ENCODE peak calls at places on chromosomes 6 and 20, in ten cellular contexts. C, H, E, Q, T, X, Z, N, W and B are unnamed samples.
A peak's percentile ranks its signal among the peaks of the same experiment; 100 is the strongest.

GRCh38 chr6:151385177-151385576 is 6.2 kb downstream of the ZBTB2 start:
- DNase-seq in C (no peak), H (no peak), W (no peak), E (no peak), X (no peak), T (no peak), Z (no peak), Q (no peak), N (no peak), B (no peak)

GRCh38 chr6:2934057-2934456 is 30.9 kb upstream of the SERPINB9 start:
- DNase-seq in H (no peak), E (no peak), T (no peak), N (no peak), Z (no peak), C (no peak), X (no peak), W (no peak), Q (no peak), B (no peak)

GRCh38 chr6:1580109-1580508 is 29.6 kb upstream of the FOXC1 start:
- DNase-seq in W (no peak), H (no peak), Z (peak; percentile 65), Q (no peak), X (no peak), C (no peak), N (no peak), T (no peak), E (no peak), B (no peak)

GRCh38 chr6:142401838-142402237 is 100.0 kb downstream of the ADGRG6 start:
- DNase-seq in H (no peak), Q (no peak), E (no peak), T (no peak), W (no peak), X (no peak), Z (no peak), N (no peak), C (no peak), B (no peak)

GRCh38 chr6:89346433-89346832 is 6.1 kb downstream of the UBE2J1 start:
- DNase-seq in E (no peak), T (no peak), H (no peak), Z (no peak), W (no peak), X (no peak), Q (no peak), N (no peak), C (no peak), B (no peak)

GRCh38 chr6:116667620-116668019 is 946 bp downstream of the ZUP1 start:
- DNase-seq in N (no peak), T (no peak), E (no peak), H (no peak), Q (no peak), C (no peak), W (no peak), Z (no peak), X (no peak), B (no peak)

GRCh38 chr6:22737331-22737730 is 168.0 kb downstream of the HDGFL1 start:
- DNase-seq in Z (peak; percentile 53), T (no peak), C (peak; percentile 64), H (peak; percentile 78), Q (peak; percentile 57), N (peak; percentile 31), E (peak; percentile 73), W (no peak), X (no peak), B (peak; percentile 50)

GRCh38 chr20:3563548-3564177 is 92.8 kb downstream of the ATRN start:
- DNase-seq in X (peak; percentile 12), Q (no peak), E (no peak), T (no peak), Z (peak; percentile 69), H (peak; percentile 45), W (peak; percentile 37), C (peak; percentile 23), N (peak; percentile 20), B (no peak)

GRCh38 chr20:22866757-22867425 is 168.2 kb upstream of the SSTR4 start:
- DNase-seq in C (no peak), T (no peak), W (peak; percentile 16), Q (no peak), H (no peak), Z (no peak), X (no peak), N (no peak), E (no peak), B (no peak)

GRCh38 chr20:22863881-22864280 is 171.2 kb upstream of the SSTR4 start:
- DNase-seq in H (peak; percentile 3), Q (no peak), X (no peak), N (no peak), Z (no peak), C (no peak), T (no peak), E (no peak), W (no peak), B (no peak)

GRCh38 chr20:22861231-22861980 is 173.7 kb upstream of the SSTR4 start:
- DNase-seq in C (no peak), Q (no peak), E (no peak), W (no peak), N (no peak), Z (peak; percentile 10), T (no peak), X (no peak), H (no peak), B (no peak)

GRCh38 chr20:22862645-22863230 is 172.4 kb upstream of the SSTR4 start:
- DNase-seq in E (no peak), T (no peak), Q (peak; percentile 69), X (no peak), N (no peak), W (peak; percentile 54), C (no peak), Z (no peak), H (no peak), B (peak; percentile 74)

DNA sequence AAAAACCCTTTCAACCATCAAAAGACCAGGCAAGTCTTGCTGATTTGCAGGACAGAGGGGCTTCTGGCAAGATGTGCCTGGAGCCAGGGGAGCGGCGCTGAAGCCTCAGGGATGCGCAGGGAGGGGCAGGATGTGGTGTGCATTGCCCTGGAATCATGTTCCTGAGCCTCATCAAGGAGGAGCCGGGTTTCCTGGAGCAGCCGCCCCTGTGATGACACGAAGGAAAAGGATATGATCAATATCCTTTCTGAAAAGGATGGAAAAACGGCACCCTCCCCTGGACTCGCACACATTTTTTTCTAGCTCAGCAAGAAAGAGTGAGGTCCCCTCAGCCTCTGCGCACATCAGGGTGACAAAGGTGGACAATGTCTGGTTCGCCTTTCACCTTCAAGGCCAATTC is 173.1 kb upstream of the SSTR4 start:
- DNase-seq in C (no peak), Z (no peak), E (no peak), T (no peak), W (no peak), X (no peak), H (no peak), N (no peak), Q (peak; percentile 77), B (peak; percentile 69)
- H3K4me1 ChIP-seq in C (peaks cover 4% of the 10 kb centered on the region), Z (no peaks in the 10 kb centered on the region), E (no peaks in the 10 kb centered on the region), T (no peaks in the 10 kb centered on the region), W (peaks cover 12% of the 10 kb centered on the region), X (no peaks in the 10 kb centered on the region), H (no peaks in the 10 kb centered on the region), N (no peaks in the 10 kb centered on the region), Q (peaks cover 14% of the 10 kb centered on the region), B (no peaks in the 10 kb centered on the region)

DNA sequence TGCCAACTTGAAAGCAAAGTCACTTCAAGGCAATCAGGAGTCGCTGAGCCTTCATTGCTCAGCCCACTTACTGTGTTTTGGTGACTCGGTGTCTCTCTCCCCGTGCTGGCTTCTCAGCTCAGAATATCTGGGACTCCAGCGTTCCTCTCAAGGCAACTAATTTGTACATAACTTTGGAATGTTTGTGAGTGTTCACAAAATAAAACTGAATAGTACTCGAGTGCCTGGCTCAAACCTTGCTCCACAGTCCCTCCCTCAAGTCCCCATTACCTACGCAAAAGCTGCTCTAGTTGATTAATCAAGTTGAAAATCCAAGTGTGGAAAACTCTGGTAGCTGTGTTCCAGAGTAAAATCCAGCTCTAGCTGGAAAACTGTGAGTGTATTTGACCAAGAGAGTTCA is 8.6 kb downstream of the IPCEF1 start:
- DNase-seq in Z (peak; percentile 18), E (no peak), T (peak; percentile 36), W (no peak), C (no peak), N (no peak), X (no peak), H (no peak), Q (no peak), B (no peak)
- H3K4me3 ChIP-seq in Z (no peak overlapping the region), E (no peak overlapping the region), T (no peak overlapping the region), W (no peak overlapping the region), C (no peak overlapping the region), N (no peak overlapping the region), X (no peak overlapping the region), H (no peak overlapping the region), Q (no peak overlapping the region), B (no peak overlapping the region)

GRCh38 chr6:167676666-167677421 is 149.9 kb upstream of the AFDN start:
- DNase-seq in X (no peak), Q (peak; percentile 62), N (peak; percentile 75), T (no peak), W (no peak), E (peak; percentile 73), C (peak; percentile 44), H (no peak), Z (no peak), B (no peak)

GRCh38 chr6:167679137-167679736 is 147.5 kb upstream of the AFDN start:
- DNase-seq in E (no peak), Z (no peak), C (peak; percentile 35), W (no peak), T (no peak), Q (no peak), N (no peak), X (no peak), H (no peak), B (no peak)

GRCh38 chr6:167676000-167676665 is 150.6 kb upstream of the AFDN start:
- DNase-seq in H (peak; percentile 53), X (no peak), W (no peak), N (peak; percentile 87), Q (peak; percentile 65), T (no peak), Z (no peak), C (no peak), E (no peak), B (peak; percentile 66)

GRCh38 chr6:167678102-167679101 is 148.3 kb upstream of the AFDN start:
- DNase-seq in E (peak; percentile 72), Z (no peak), T (no peak), N (peak; percentile 67), Q (peak; percentile 61), X (no peak), W (no peak), C (peak; percentile 71), H (peak; percentile 81), B (peak; percentile 49)

GRCh38 chr6:167677422-167677789 is 149.3 kb upstream of the AFDN start:
- DNase-seq in C (no peak), N (no peak), Z (no peak), X (no peak), Q (no peak), T (no peak), H (no peak), W (no peak), E (no peak), B (no peak)
- H3K4me1 ChIP-seq in C (peaks cover 29% of the 10 kb centered on the region), N (peaks cover 18% of the 10 kb centered on the region), Z (no peaks in the 10 kb centered on the region), X (no peaks in the 10 kb centered on the region), Q (peaks cover 58% of the 10 kb centered on the region), T (peaks cover 11% of the 10 kb centered on the region), H (peaks cover 25% of the 10 kb centered on the region), W (peaks cover 9% of the 10 kb centered on the region), E (peaks cover 54% of the 10 kb centered on the region), B (peaks cover 19% of the 10 kb centered on the region)

DNA sequence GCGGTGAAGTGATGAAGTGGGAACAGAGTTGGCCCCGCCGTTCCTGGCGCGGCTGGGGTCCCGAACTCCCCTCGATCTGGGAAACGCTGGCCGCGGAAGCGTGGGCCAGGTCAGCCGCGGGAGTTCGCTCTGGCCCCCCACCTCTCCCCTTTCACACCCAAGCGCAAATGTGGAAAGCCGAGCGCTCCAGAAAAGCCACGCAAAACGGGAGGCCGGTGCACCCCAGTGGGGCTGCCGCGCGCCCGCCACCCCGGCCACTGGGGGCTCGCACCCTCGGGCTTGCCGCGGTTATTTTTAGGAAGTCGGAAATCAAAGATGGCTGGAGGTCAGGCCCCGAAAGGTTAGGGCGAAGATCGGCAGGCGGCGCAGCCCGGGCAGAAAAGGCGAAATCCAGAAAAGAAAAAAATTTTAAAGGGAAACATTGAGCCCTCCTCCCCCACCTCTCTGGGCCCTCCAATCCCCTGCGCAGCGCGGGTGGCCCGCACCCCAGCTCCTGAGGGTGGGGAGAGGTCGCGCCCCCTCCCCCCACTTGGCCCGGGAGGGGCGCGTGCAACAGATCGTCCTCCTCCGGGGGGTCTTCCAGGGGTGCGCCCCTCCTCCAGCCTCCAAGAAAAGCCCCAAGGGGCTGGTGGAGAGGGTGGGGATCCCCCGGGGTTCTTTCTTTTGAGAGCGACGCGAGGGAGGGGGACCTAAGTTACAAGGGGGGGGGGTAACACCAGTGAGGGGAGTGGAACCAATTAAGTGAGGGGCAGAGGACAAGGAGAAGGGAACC is 915 bp downstream of the SALL4 start:
- DNase-seq in E (no peak), N (no peak), T (no peak), Z (no peak), H (peak; percentile 66), W (peak; percentile 44), X (no peak), Q (no peak), C (peak; percentile 64), B (peak; percentile 57)
- H3K4me3 ChIP-seq in E (peak overlapping the region; percentile 72), N (peak overlapping the region; percentile 24), T (peak overlapping the region; percentile 22), Z (peak overlapping the region; percentile 40), H (peak overlapping the region; percentile 79), W (peak overlapping the region; percentile 84), X (no peak overlapping the region), Q (peak overlapping the region; percentile 57), C (peak overlapping the region; percentile 91), B (peak overlapping the region; percentile 48)